ENCODE peak calls at places on chromosome 19, in five cellular contexts. S is choroid plexus epithelial cell, L is fibroblast of mammary gland, C is cardiac fibroblast, R is dorsolateral prefrontal cortex. K is an unnamed sample.

GRCh38 chr19:33471111-33471996 is 50.2 kb downstream of the PEPD start:
- DNase-seq in C (no peak), L (no peak), S (no peak), R (no peak), K (no peak)

GRCh38 chr19:44807652-44808462 is 1.0 kb upstream of the BCAM start:
- DNase-seq in S (peak), C (peak), L (peak), R (no peak), K (peak)

GRCh38 chr19:44003461-44004134 is 841 bp downstream of the ZNF230 start:
- DNase-seq in S (peak), R (no peak), L (peak), C (peak), K (peak)

GRCh38 chr19:37899453-37899852 is 6.9 kb downstream of the WDR87 start:
- DNase-seq in L (no peak), S (no peak), C (no peak), R (no peak), K (no peak)

GRCh38 chr19:16025108-16026101 is 50.9 kb upstream of the TPM4 start:
- DNase-seq in S (peak), C (peak), R (no peak), L (peak), K (peak)

GRCh38 chr19:44748426-44749254 is at the start of gene BCL3:
- DNase-seq in L (peak), S (no peak), C (peak), R (no peak), K (peak)

GRCh38 chr19:16200038-16200775 is 2.5 kb downstream of the AP1M1 start:
- DNase-seq in C (peak), R (no peak), S (peak), L (peak), K (no peak)

GRCh38 chr19:34373601-34374288 is 8.7 kb downstream of the GPI start:
- DNase-seq in S (no peak), R (no peak), C (no peak), L (no peak), K (no peak)

GRCh38 chr19:6076675-6077463 is 33.4 kb downstream of the RFX2 start:
- DNase-seq in L (peak), R (no peak), S (peak), C (peak), K (no peak)

GRCh38 chr19:49453757-49454248 is 778 bp downstream of the ALDH16A1 start:
- DNase-seq in S (no peak), L (no peak), C (no peak), R (no peak), K (no peak)

GRCh38 chr19:36747750-36748149 is 24.9 kb downstream of the ZNF850 start:
- DNase-seq in R (no peak), S (no peak), L (no peak), C (no peak), K (no peak)

GRCh38 chr19:12035220-12036172 is at the start of gene ZNF433:
- DNase-seq in L (peak), R (peak), S (peak), C (peak), K (peak)

GRCh38 chr19:20607943-20608342 is 42.4 kb upstream of the ZNF737 start:
- DNase-seq in C (no peak), L (no peak), S (no peak), R (no peak), K (no peak)

GRCh38 chr19:19866599-19867248 is 1.0 kb downstream of the ZNF253 start:
- DNase-seq in L (peak), C (peak), S (peak), R (no peak), K (peak)

GRCh38 chr19:14434543-14435319 is 1.6 kb downstream of the PKN1 start:
- DNase-seq in R (no peak), S (peak), L (peak), C (peak), K (peak)

GRCh38 chr19:6060600-6061391 is 49.5 kb downstream of the RFX2 start:
- DNase-seq in L (peak), S (no peak), C (peak), R (peak), K (no peak)

GRCh38 chr19:43639507-43640423 is at the start of gene CADM4:
- DNase-seq in C (no peak), R (peak), L (no peak), S (no peak), K (peak)

GRCh38 chr19:19420570-19421301 is 15.3 kb downstream of the GATAD2A start:
- DNase-seq in C (no peak), R (no peak), L (no peak), S (no peak), K (no peak)

GRCh38 chr19:35882074-35882832 is 13.9 kb downstream of the APLP1 start:
- DNase-seq in S (peak), R (no peak), L (peak), C (peak), K (peak)

GRCh38 chr19:39436350-39436716 is 584 bp upstream of the RPS16 start:
- DNase-seq in C (no peak), R (no peak), L (no peak), S (no peak), K (no peak)

GRCh38 chr19:13953021-13953531 is 767 bp downstream of the DCAF15 start:
- DNase-seq in L (peak), R (no peak), C (peak), S (peak), K (peak)

GRCh38 chr19:27745978-27746542 is 1466.9 kb downstream of the UQCRFS1 start:
- DNase-seq in S (no peak), R (no peak), C (no peak), L (no peak), K (no peak)

GRCh38 chr19:35212241-35212640 is 16.3 kb downstream of the FAM187B start:
- DNase-seq in S (no peak), C (no peak), R (no peak), L (no peak), K (no peak)

GRCh38 chr19:41421314-41421713 is 5.9 kb downstream of the B3GNT8 start:
- DNase-seq in R (no peak), C (no peak), S (no peak), L (no peak), K (no peak)

GRCh38 chr19:49073514-49074378 is 1.2 kb upstream of the KCNA7 start:
- DNase-seq in C (no peak), S (no peak), R (no peak), L (peak), K (peak)

GRCh38 chr19:55654833-55655647 is at the start of gene U2AF2:
- DNase-seq in C (peak), S (peak), L (peak), R (peak), K (peak)

GRCh38 chr19:53631949-53632407 is at the start of gene DPRX:
- DNase-seq in L (no peak), C (no peak), R (no peak), S (no peak), K (no peak)

GRCh38 chr19:1469936-1470863 is 8.8 kb downstream of the C19orf25 start:
- DNase-seq in S (peak), R (no peak), C (no peak), L (no peak), K (peak)

GRCh38 chr19:22619371-22619770 is 14.8 kb upstream of the ZNF492 start:
- DNase-seq in R (peak), C (no peak), L (no peak), S (no peak), K (no peak)

GRCh38 chr19:13839938-13840750 is 36.8 kb upstream of the NANOS3 start:
- DNase-seq in C (peak), R (no peak), S (no peak), L (peak), K (peak)

GRCh38 chr19:17865364-17866311 is 5.9 kb downstream of the RPL18A start:
- DNase-seq in R (no peak), S (no peak), C (no peak), L (no peak), K (peak)

GRCh38 chr19:1947651-1948209 is 6.8 kb downstream of the CSNK1G2 start:
- DNase-seq in L (no peak), R (no peak), C (no peak), S (no peak), K (no peak)

GRCh38 chr19:2428027-2428690 is 773 bp upstream of the TIMM13 start:
- DNase-seq in C (no peak), R (no peak), S (peak), L (peak), K (no peak)

GRCh38 chr19:2721570-2722540 is 683 bp upstream of the DIRAS1 start:
- DNase-seq in L (no peak), S (no peak), R (no peak), C (no peak), K (no peak)

GRCh38 chr19:4322942-4323665 is 15.5 kb downstream of the STAP2 start:
- DNase-seq in L (no peak), R (no peak), C (no peak), S (no peak), K (no peak)

GRCh38 chr19:4318460-4318859 is 14.1 kb downstream of the FSD1 start:
- DNase-seq in R (no peak), S (no peak), C (no peak), L (no peak), K (no peak)

GRCh38 chr19:4319067-4319718 is 14.8 kb downstream of the FSD1 start:
- DNase-seq in R (no peak), L (no peak), C (no peak), S (no peak), K (no peak)

GRCh38 chr19:4323692-4324091 is 14.9 kb downstream of the STAP2 start:
- DNase-seq in R (no peak), C (no peak), L (no peak), S (no peak), K (no peak)

GRCh38 chr19:4320419-4320818 is 16.0 kb downstream of the FSD1 start:
- DNase-seq in S (no peak), L (no peak), C (no peak), R (no peak), K (no peak)
- TF ChIP-seq CTCF in S (no peak), L (no peak), C (no peak), R (no peak), K (no peak)

DNA sequence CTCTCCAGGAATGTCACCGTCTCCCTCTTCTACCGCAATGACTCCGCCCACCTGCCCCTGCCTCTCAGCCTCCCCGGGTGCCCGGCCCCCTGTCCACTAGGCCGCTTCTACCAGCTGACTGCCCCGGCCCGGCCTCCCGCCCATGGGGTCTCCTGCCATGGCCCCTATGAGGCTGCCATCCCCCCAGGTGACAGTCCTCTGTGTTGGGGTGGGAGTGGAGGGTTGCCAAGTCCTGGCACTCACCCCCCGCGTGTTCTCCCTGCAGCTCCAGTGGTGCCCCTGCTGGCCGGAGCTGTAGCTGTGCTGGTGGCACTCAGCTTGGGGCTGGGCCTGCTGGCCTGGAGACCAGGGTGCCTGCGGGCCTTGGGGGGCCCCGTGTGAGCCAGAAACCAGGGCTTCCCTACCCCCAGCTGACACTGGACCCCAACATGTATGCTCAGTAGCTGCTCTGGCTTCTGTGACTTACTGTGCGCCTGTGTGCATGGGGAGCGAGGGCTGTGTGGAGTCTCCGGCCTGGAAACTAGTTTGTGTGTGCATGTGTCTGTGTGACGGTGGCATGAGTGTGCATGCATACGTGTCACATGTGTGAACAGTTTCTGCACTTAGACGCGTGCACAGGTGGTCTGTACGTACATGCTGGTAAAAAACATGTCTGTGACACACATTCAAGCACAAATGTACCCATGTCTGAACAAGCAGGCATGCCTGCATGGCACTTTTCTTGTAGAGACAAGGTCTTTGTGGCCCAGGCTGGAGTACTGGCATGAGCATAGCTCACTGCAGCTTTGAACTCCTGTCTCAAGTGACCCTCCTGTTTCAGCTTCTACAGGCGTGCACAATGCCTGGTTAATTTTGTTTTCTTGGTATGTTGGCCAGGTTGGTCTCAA is 4.8 kb downstream of the ACP4 start:
- DNase-seq in S (no peak), C (no peak), R (no peak), L (peak), K (peak)
- TF ChIP-seq CTCF in S (peak), C (no peak), R (no peak), L (peak), K (peak)

GRCh38 chr19:29873801-29874575 is 62.2 kb downstream of the CCNE1 start:
- DNase-seq in R (no peak), L (no peak), C (no peak), S (no peak), K (no peak)
- TF ChIP-seq CTCF in R (no peak), L (no peak), C (no peak), S (no peak), K (no peak)

GRCh38 chr19:58054792-58055482 is 4.1 kb upstream of the ZNF135 start:
- DNase-seq in R (peak), L (peak), S (peak), C (peak), K (no peak)
- TF ChIP-seq CTCF in R (no peak), L (no peak), S (peak), C (no peak), K (no peak)

GRCh38 chr19:4175669-4175931 is 6.8 kb downstream of the SIRT6 start:
- DNase-seq in C (no peak), R (no peak), L (no peak), S (no peak), K (no peak)

GRCh38 chr19:4177146-4177545 is 5.2 kb downstream of the SIRT6 start:
- DNase-seq in S (no peak), R (no peak), C (no peak), L (no peak), K (no peak)

GRCh38 chr19:4182082-4182926 is at the start of the genes ANKRD24 and SIRT6:
- DNase-seq in R (peak), C (peak), L (peak), S (peak), K (peak)

GRCh38 chr19:4181053-4181508 is 1.3 kb downstream of the SIRT6 start:
- DNase-seq in L (no peak), C (no peak), R (no peak), S (no peak), K (no peak)

DNA sequence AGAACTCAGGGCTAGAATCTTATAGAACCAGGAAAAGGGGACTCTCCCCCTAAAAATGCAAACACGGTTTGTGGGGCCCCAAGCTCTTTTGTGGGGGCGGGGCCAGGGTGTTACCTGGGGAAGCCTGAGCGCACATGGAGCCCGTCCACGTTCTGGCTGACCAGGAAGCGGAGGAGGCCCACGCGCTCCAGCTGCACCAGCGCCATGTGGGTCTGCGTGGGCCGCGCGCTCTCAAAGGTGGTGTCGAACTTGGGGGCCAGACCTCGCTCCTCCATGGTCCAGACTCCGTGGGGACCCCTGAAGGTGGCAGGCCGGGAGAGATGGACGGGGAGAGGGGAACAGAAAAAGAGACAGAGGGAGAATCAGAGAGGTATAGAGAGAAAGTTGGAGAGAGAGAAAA is 3.4 kb downstream of the SIRT6 start:
- DNase-seq in C (no peak), R (no peak), L (no peak), S (no peak), K (no peak)
- TF ChIP-seq CTCF in C (no peak), R (no peak), L (no peak), S (no peak), K (no peak)

DNA sequence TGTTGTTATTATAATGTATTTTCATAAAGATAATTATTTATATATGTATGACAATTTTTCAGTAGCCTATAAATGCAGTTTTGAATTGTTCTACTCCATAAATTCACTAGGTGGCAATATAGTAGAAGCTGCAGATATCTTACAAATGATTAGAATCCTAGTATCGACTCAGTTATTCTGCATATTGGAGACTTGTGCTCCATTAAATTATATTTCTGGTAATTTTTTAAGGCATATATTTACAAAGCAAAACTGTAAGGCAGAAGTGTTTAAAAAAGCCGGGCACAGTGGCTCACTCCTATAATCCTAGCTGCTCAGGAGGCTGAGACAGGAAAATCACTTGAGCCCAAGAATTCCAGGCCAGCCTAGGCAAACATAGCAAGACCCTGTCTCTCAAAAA is 58.7 kb downstream of the DPY19L3 start:
- DNase-seq in C (peak), S (peak), L (peak), R (no peak), K (no peak)
- TF ChIP-seq CTCF in C (peak), S (peak), L (peak), R (peak), K (peak)

DNA sequence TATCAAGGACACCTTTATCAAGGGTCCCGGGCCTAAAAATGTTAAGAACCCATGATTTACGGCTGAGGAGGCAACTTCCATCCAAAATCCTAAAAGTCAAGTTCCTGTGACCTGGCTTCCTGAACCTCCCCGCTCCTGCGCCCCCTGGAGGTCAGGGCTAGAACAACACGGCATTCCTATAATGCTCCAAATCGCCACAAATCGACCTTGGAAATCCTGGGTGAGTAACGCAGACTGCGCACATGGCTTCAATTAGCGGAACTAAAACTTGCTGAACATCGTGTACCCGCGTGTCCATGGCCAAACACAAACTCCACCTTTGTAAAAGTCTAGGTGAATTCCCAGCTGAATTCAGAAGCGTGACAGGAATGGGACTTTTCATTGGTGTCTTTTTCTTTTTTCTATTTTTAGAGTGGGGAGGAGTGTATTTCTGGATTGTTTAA is 4.3 kb upstream of the C5AR1 start:
- DNase-seq in R (no peak), S (peak), L (peak), C (peak), K (peak)
- TF ChIP-seq CTCF in R (peak), S (peak), L (peak), C (peak), K (peak)

GRCh38 chr19:31676271-31677004 is 327.2 kb upstream of the TSHZ3 start:
- DNase-seq in C (peak), R (no peak), S (no peak), L (peak), K (no peak)
- TF ChIP-seq CTCF in C (no peak), R (no peak), S (no peak), L (peak), K (no peak)